ENCODE peak calls at places on chromosomes 13 and 19, in four cellular contexts. B is fibroblast of mammary gland, E is NCI-H1930, O is NCI-H2081. F is an unnamed sample.
A peak's percentile ranks its signal among the peaks of the same experiment; 100 is the strongest.

GRCh38 chr19:12828494-12828893 is 5.9 kb downstream of the RTBDN start:
- DNase-seq in O (peak; percentile 54), E (no peak), B (peak; percentile 33), F (no peak)

GRCh38 chr13:99895999-99896695 is 75.4 kb downstream of the ZIC5 start:
- DNase-seq in E (no peak), B (no peak), O (no peak), F (no peak)

GRCh38 chr19:55489711-55490477 is 1.7 kb downstream of the SSC5D start:
- DNase-seq in E (no peak), O (no peak), B (no peak), F (no peak)

GRCh38 chr19:38830039-38830733 is 1.4 kb downstream of the ECH1 start:
- DNase-seq in B (peak; percentile 80), E (no peak), O (no peak), F (no peak)

GRCh38 chr13:37617162-37617561 is 18.6 kb upstream of the POSTN start:
- DNase-seq in E (no peak), B (peak; percentile 55), O (no peak), F (no peak)

GRCh38 chr19:53132231-53132991 is at the start of gene ZNF415:
- DNase-seq in O (peak; percentile 41), E (peak; percentile 88), B (peak; percentile 60), F (no peak)

GRCh38 chr19:5479958-5480357 is 24.7 kb downstream of the ZNRF4 start:
- DNase-seq in B (no peak), E (no peak), O (peak; percentile 30), F (no peak)

GRCh38 chr19:34359954-34360315 is 5.1 kb upstream of the GPI start:
- DNase-seq in B (no peak), O (no peak), E (no peak), F (no peak)

GRCh38 chr13:100645382-100645781 is 29.2 kb downstream of the TMTC4 start:
- DNase-seq in E (no peak), B (no peak), O (peak; percentile 95), F (no peak)

GRCh38 chr19:14006766-14007562 is 844 bp upstream of the RFX1 start:
- DNase-seq in B (no peak), O (peak; percentile 94), E (no peak), F (no peak)

GRCh38 chr19:4830768-4831265 is 695 bp downstream of the TICAM1 start:
- DNase-seq in B (no peak), O (no peak), E (no peak), F (no peak)